ENCODE peak calls at places on chromosomes 6 and 20, in nine cellular contexts. H, P, C, X, J, F, M, Y and G are unnamed samples.

GRCh38 chr6:70622426-70622825 is 45.3 kb upstream of the SMAP1 start:
- DNase-seq in H (no peak), P (no peak), C (no peak), X (no peak), J (no peak), F (no peak), M (no peak), Y (no peak), G (no peak)

GRCh38 chr6:100479180-100480035 is 14.7 kb upstream of the SIM1 start:
- DNase-seq in H (no peak), P (no peak), C (no peak), X (no peak), J (no peak), F (no peak), M (no peak), Y (no peak), G (no peak)

GRCh38 chr6:125924169-125924568 is 32.4 kb upstream of the HINT3 start:
- DNase-seq in H (no peak), P (no peak), C (no peak), X (no peak), J (no peak), F (no peak), M (no peak), Y (no peak), G (no peak)

GRCh38 chr6:33201147-33201545 is 479 bp downstream of the SLC39A7 start:
- DNase-seq in H (no peak), P (peak; percentile 50), C (no peak), X (no peak), J (no peak), F (no peak), M (no peak), Y (no peak), G (no peak)

GRCh38 chr6:168070804-168071203 is 8.2 kb downstream of the FRMD1 start:
- DNase-seq in H (no peak), P (no peak), C (no peak), X (no peak), J (no peak), F (no peak), M (no peak), Y (no peak), G (no peak)

GRCh38 chr6:17995414-17995813 is 8.0 kb upstream of the KIF13A start:
- DNase-seq in H (no peak), P (no peak), C (no peak), X (no peak), J (no peak), F (no peak), M (no peak), Y (no peak), G (no peak)

GRCh38 chr6:42751055-42751454 is 5.2 kb upstream of the TBCC start:
- DNase-seq in H (no peak), P (no peak), C (no peak), X (no peak), J (no peak), F (no peak), M (no peak), Y (no peak), G (no peak)

GRCh38 chr20:45833030-45833882 is at the start of gene SNX21:
- DNase-seq in H (peak; percentile 15), P (peak; percentile 92), C (no peak), X (peak; percentile 92), J (peak; percentile 26), F (no peak), M (no peak), Y (peak; percentile 59), G (no peak)

GRCh38 chr20:21719592-21720214 is 14.2 kb downstream of the PAX1 start:
- DNase-seq in H (peak; percentile 55), P (no peak), C (no peak), X (peak; percentile 52), J (no peak), F (no peak), M (no peak), Y (no peak), G (no peak)

GRCh38 chr20:1291191-1291741 is 25.2 kb downstream of the SNPH start:
- DNase-seq in H (no peak), P (no peak), C (no peak), X (no peak), J (no peak), F (no peak), M (no peak), Y (no peak), G (no peak)

GRCh38 chr20:52340036-52340634 is 148.6 kb upstream of the ZFP64 start:
- DNase-seq in H (peak; percentile 14), P (no peak), C (no peak), X (no peak), J (no peak), F (no peak), M (no peak), Y (no peak), G (no peak)

GRCh38 chr6:12151433-12151820 is 138.7 kb upstream of the EDN1 start:
- DNase-seq in H (no peak), P (no peak), C (no peak), X (no peak), J (no peak), F (no peak), M (no peak), Y (no peak), G (no peak)

GRCh38 chr6:10951675-10952282 is 64.9 kb downstream of the SYCP2L start:
- DNase-seq in H (peak; percentile 63), P (no peak), C (no peak), X (no peak), J (no peak), F (no peak), M (no peak), Y (no peak), G (no peak)

GRCh38 chr20:52230406-52230805 is 38.8 kb upstream of the ZFP64 start:
- DNase-seq in H (no peak), P (no peak), C (no peak), X (no peak), J (no peak), F (no peak), M (no peak), Y (no peak), G (no peak)

GRCh38 chr6:2204272-2204671 is 41.1 kb downstream of the GMDS start:
- DNase-seq in H (no peak), P (no peak), C (no peak), X (no peak), J (no peak), F (no peak), M (no peak), Y (no peak), G (no peak)

GRCh38 chr6:150723857-150724256 is 124.2 kb downstream of the PLEKHG1 start:
- DNase-seq in H (no peak), P (no peak), C (no peak), X (no peak), J (no peak), F (no peak), M (no peak), Y (no peak), G (no peak)

GRCh38 chr6:34391023-34391485 is 1.4 kb downstream of the NUDT3 start:
- DNase-seq in H (peak; percentile 23), P (no peak), C (no peak), X (peak; percentile 33), J (no peak), F (no peak), M (no peak), Y (no peak), G (no peak)